ENCODE peak calls at places on chromosomes 4 and X, in four cellular contexts. K is CD8-positive, alpha-beta T cell; P is ascending aorta; V is HepG2. Q is an unnamed sample. For H3K9me3, the result is how much of the 10 kb centered on the place peaks cover.

GRCh38 chrX:124033821-124034220 is 72.3 kb downstream of the STAG2 start:
- DNase-seq in K (no peak), P (no peak), V (no peak), Q (no peak)

GRCh38 chrX:22699591-22700091 is 300.1 kb upstream of the DDX53 start:
- DNase-seq in K (no peak), P (no peak), V (no peak), Q (no peak)

GRCh38 chr4:10808591-10808990 is 124.0 kb upstream of the CLNK start:
- DNase-seq in K (no peak), P (peak), V (no peak), Q (no peak)

GRCh38 chr4:151541438-151542071 is 132.6 kb downstream of the FHIP1A start:
- DNase-seq in K (no peak), P (no peak), V (no peak), Q (no peak)

GRCh38 chrX:120794525-120794975 is 81.1 kb downstream of the CT47B1 start:
- DNase-seq in K (no peak), P (no peak), V (no peak), Q (no peak)

GRCh38 chr4:125705681-125706080 is 390.9 kb downstream of the FAT4 start:
- DNase-seq in K (no peak), P (no peak), V (no peak), Q (no peak)

GRCh38 chr4:155071962-155072361 is 136.5 kb upstream of the NPY2R start:
- DNase-seq in K (no peak), P (no peak), V (no peak), Q (no peak)

GRCh38 chr4:187602339-187603092 is 393.1 kb upstream of the ZFP42 start:
- DNase-seq in K (no peak), P (no peak), V (no peak), Q (no peak)

GRCh38 chr4:28443786-28444412 is 1583.3 kb downstream of the STIM2 start:
- DNase-seq in K (no peak), P (no peak), V (no peak), Q (no peak)

GRCh38 chrX:47446431-47446830 is 36.6 kb downstream of the ZNF41 start:
- DNase-seq in K (no peak), P (no peak), V (no peak), Q (no peak)

GRCh38 chrX:47452112-47452511 is 30.9 kb downstream of the ZNF41 start:
- DNase-seq in K (no peak), P (no peak), V (no peak), Q (no peak)

GRCh38 chrX:47446971-47447370 is 36.1 kb downstream of the ZNF41 start:
- DNase-seq in K (no peak), P (no peak), V (no peak), Q (no peak)

GRCh38 chrX:47447607-47448006 is 35.4 kb downstream of the ZNF41 start:
- DNase-seq in K (no peak), P (no peak), V (no peak), Q (no peak)

DNA sequence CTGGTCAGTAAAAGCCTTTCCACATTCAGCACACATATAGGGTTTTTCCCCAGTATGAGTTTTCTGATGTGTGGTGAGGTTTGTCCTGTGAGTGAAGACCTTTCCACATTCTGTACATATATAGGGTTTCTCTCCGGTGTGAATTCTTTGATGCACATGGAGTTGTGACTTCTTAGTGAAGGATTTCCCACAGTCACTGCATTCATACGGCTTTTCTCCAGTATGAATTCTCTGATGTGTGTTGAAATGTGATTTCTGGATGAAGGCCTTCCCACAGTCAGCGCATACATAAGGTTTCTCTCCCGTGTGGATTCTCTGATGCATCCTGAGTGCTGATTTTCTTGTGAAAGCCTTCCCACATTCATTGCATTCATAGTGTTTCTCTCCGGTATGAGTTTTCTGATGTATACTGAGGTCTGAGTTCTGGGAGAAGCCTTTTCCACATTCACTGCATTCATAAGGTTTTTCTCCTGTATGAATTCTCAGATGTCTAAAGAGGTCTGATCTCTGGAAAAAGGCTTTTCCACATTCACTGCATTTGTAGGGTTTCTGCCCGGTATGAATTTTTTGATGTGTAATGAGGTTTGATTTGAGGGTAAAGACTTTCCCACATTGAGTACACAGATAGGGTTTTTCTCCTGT is 34.7 kb downstream of the ZNF41 start:
- DNase-seq in K (no peak), P (no peak), V (no peak), Q (no peak)
- H3K9me3 ChIP-seq in K (under half), P (half or more), V (under half), Q (under half)

GRCh38 chrX:155959018-155959587 is 38.4 kb upstream of the IL9R start:
- DNase-seq in K (no peak), P (no peak), V (no peak), Q (no peak)
- H3K9me3 ChIP-seq in K (under half), P (under half), V (under half), Q (under half)

GRCh38 chr4:6055436-6055835 is 37.2 kb upstream of the C4orf50 start:
- DNase-seq in K (no peak), P (no peak), V (no peak), Q (no peak)

GRCh38 chr4:6056976-6057766 is 38.9 kb upstream of the C4orf50 start:
- DNase-seq in K (no peak), P (no peak), V (no peak), Q (no peak)

GRCh38 chr4:6059375-6059805 is 41.2 kb upstream of the C4orf50 start:
- DNase-seq in K (no peak), P (no peak), V (no peak), Q (no peak)

GRCh38 chr4:6062133-6062532 is 43.9 kb upstream of the C4orf50 start:
- DNase-seq in K (no peak), P (no peak), V (no peak), Q (no peak)

GRCh38 chr4:6058531-6059374 is 40.5 kb upstream of the C4orf50 start:
- DNase-seq in K (no peak), P (no peak), V (no peak), Q (no peak)
- H3K9me3 ChIP-seq in K (under half), P (under half), V (under half), Q (under half)

GRCh38 chrX:47772764-47773163 is 63.9 kb upstream of the ZNF81 start:
- DNase-seq in K (no peak), P (no peak), V (no peak), Q (no peak)

GRCh38 chrX:47771473-47771872 is 65.2 kb upstream of the ZNF81 start:
- DNase-seq in K (no peak), P (no peak), V (no peak), Q (no peak)

GRCh38 chrX:47776301-47776700 is 60.4 kb upstream of the ZNF81 start:
- DNase-seq in K (no peak), P (no peak), V (no peak), Q (no peak)
- H3K9me3 ChIP-seq in K (under half), P (under half), V (under half), Q (under half)